ENCODE peak calls at places on chromosomes 5 and 9, in five cellular contexts. Z is neuronal stem cell, Y is trophoblast cell, C is H9, L is mesenchymal stem cell. V is an unnamed sample.

GRCh38 chr9:99588747-99589146 is 232.9 kb upstream of the NR4A3 start:
- DNase-seq in L (no peak), Y (no peak), C (no peak), Z (no peak), V (no peak)

GRCh38 chr9:101711330-101711941 is 27.0 kb downstream of the GRIN3A start:
- DNase-seq in L (no peak), Z (no peak), C (peak; percentile 57), Y (no peak), V (peak; percentile 85)

GRCh38 chr9:131319486-131319885 is 30.0 kb downstream of the PLPP7 start:
- DNase-seq in Z (no peak), Y (no peak), C (no peak), L (no peak), V (no peak)

GRCh38 chr9:124008855-124009834 is 2.4 kb upstream of the LHX2 start:
- DNase-seq in L (no peak), Z (peak; percentile 69), C (peak; percentile 81), Y (no peak), V (no peak)

GRCh38 chr5:116799401-116799800 is 224.8 kb upstream of the SEMA6A start:
- DNase-seq in L (peak; percentile 4), Z (no peak), C (no peak), Y (no peak), V (no peak)

GRCh38 chr5:151631941-151632340 is 40.8 kb upstream of the FAT2 start:
- DNase-seq in Z (no peak), C (no peak), Y (no peak), L (no peak), V (no peak)

GRCh38 chr5:156432830-156433105 is 105.8 kb downstream of the SGCD start:
- DNase-seq in C (no peak), Z (no peak), L (no peak), Y (no peak), V (no peak)

GRCh38 chr5:36728697-36729543 is 122.5 kb downstream of the SLC1A3 start:
- DNase-seq in Z (peak; percentile 61), Y (peak; percentile 16), L (peak; percentile 71), C (no peak), V (no peak)

GRCh38 chr9:18539203-18539602 is 65.2 kb downstream of the ADAMTSL1 start:
- DNase-seq in C (no peak), L (no peak), Z (no peak), Y (no peak), V (no peak)

GRCh38 chr5:167530548-167530947 is 760.9 kb upstream of the WWC1 start:
- DNase-seq in Z (no peak), L (no peak), Y (no peak), C (no peak), V (no peak)

GRCh38 chr5:173602423-173602822 is 14.0 kb downstream of the BOD1 start:
- DNase-seq in Z (no peak), Y (peak; percentile 92), C (no peak), L (peak; percentile 86), V (no peak)

GRCh38 chr9:122897969-122898368 is 7.2 kb downstream of the RC3H2 start:
- DNase-seq in Y (no peak), L (no peak), C (no peak), Z (no peak), V (no peak)

GRCh38 chr5:162067138-162067537 is 435 bp upstream of the GABRG2 start:
- DNase-seq in Y (no peak), C (no peak), Z (no peak), L (no peak), V (no peak)

GRCh38 chr5:32880781-32881180 is 169.7 kb downstream of the NPR3 start:
- DNase-seq in C (no peak), Y (no peak), Z (no peak), L (no peak), V (no peak)

GRCh38 chr5:35269006-35269405 is 38.7 kb upstream of the PRLR start:
- DNase-seq in Z (no peak), Y (peak; percentile 55), L (no peak), C (no peak), V (no peak)

GRCh38 chr9:134295746-134296250 is 30.5 kb upstream of the RXRA start:
- DNase-seq in Y (no peak), C (no peak), L (no peak), Z (no peak), V (no peak)

GRCh38 chr5:173789031-173789920 is 98.9 kb upstream of the CPEB4 start:
- DNase-seq in C (no peak), L (peak; percentile 76), Y (no peak), Z (no peak), V (no peak)

GRCh38 chr9:78383130-78383529 is 86.2 kb downstream of the PSAT1 start:
- DNase-seq in Y (no peak), Z (no peak), C (no peak), L (no peak), V (no peak)

GRCh38 chr5:62343428-62343827 is 37.4 kb downstream of the KIF2A start:
- DNase-seq in C (no peak), L (no peak), Y (no peak), Z (no peak), V (no peak)

GRCh38 chr9:34069831-34070230 is 21.1 kb upstream of the UBAP2 start:
- DNase-seq in Y (no peak), Z (no peak), L (no peak), C (no peak), V (no peak)
- H2BK12ac ChIP-seq in Y (no peak overlapping the region), Z (no peak overlapping the region), L (no peak overlapping the region), C (no peak overlapping the region), V (no peak overlapping the region)

DNA sequence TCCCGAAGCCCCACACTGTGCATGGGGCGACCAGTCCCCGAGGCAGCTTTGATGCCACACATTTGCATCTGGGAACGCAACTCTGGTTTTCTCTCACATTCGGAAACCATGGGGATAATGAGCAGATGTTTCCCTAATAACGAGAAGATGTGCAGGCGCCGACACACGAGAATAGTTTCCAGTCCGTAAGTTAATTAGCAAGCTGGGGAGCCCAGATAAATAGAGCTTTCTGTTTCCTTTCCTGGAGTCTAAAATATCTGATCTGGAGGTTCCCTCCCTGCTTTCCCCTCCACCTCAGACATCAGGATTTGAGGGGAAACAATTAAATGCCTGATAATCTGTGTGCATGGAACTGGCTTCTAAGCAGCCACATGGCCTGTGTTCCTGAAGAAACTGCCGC is 62.7 kb downstream of the PDZD2 start:
- DNase-seq in Y (no peak), L (no peak), Z (no peak), C (no peak), V (no peak)
- H2BK12ac ChIP-seq in Y (no peak overlapping the region), L (no peak overlapping the region), Z (no peak overlapping the region), C (no peak overlapping the region), V (no peak overlapping the region)

GRCh38 chr9:108811944-108812343 is 43.8 kb downstream of the ACTL7B start:
- DNase-seq in Z (no peak), Y (no peak), C (no peak), L (peak; percentile 3), V (no peak)
- H2BK12ac ChIP-seq in Z (no peak overlapping the region), Y (no peak overlapping the region), C (no peak overlapping the region), L (no peak overlapping the region), V (no peak overlapping the region)

DNA sequence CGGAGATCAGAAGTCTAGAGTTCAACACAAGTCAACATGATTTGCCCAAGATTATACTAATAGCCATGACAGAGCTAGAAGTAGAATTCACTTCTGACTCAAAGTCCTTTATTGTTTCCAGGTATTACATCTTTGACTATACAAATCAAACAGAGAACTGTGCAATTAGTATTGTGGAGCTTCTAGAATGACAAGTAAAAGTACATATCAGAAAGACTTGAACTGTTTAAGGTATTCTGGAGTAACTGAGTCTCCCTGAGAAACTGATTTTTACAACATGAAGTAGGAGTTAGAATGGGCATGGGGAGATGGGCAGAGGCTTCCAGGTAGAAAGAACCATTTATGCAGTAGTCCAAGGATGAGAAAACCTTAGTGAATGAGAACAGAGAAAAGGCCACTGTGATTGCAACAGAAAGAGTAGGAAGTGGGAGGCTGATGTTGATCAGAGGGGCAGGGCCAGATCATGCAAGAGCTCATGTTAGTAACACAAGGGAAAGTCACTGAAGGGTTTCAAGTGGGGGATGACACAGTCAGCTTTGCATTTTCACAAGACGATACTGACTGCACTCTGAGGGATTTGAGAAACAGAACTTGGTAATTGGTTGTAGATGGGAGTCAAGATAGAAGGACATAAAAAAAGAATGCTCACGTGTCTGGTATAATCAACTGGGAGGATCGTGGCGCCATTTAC is 280.7 kb downstream of the RFX3 start:
- DNase-seq in Y (no peak), C (no peak), L (peak; percentile 61), Z (no peak), V (no peak)
- H2BK12ac ChIP-seq in Y (no peak overlapping the region), C (no peak overlapping the region), L (no peak overlapping the region), Z (no peak overlapping the region), V (no peak overlapping the region)

DNA sequence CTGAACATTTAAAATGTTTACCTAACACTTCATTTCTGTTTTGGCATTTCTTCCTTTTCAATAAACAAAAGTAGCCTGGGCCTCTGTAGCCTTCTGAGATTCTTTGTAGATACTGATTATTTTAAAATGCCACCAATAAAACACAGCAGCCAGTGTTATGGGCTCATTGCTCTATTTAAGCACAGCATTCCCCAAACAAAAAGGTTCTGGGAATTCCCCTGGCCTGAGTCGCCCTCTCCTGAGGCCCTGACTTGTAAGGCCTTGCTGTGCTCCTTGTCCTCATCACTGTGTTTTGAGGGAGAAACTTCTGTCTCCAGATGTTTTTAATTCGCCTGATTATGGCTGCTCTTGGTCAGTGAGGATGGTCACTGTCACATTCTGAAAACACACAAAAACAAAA is 33.0 kb upstream of the CTXN3 start:
- DNase-seq in Z (no peak), C (no peak), L (peak; percentile 54), Y (no peak), V (peak; percentile 10)
- H2BK12ac ChIP-seq in Z (no peak overlapping the region), C (no peak overlapping the region), L (no peak overlapping the region), Y (no peak overlapping the region), V (no peak overlapping the region)

GRCh38 chr5:147188200-147189108 is 46.4 kb upstream of the STK32A start:
- DNase-seq in Y (peak; percentile 46), C (peak; percentile 38), L (peak; percentile 62), Z (peak; percentile 71), V (peak; percentile 50)
- H2BK12ac ChIP-seq in Y (no peak overlapping the region), C (no peak overlapping the region), L (no peak overlapping the region), Z (no peak overlapping the region), V (no peak overlapping the region)

GRCh38 chr9:93077367-93077766 is 18.6 kb upstream of the CARD19 start:
- DNase-seq in Z (no peak), Y (no peak), L (no peak), C (no peak), V (no peak)

GRCh38 chr9:93077811-93078210 is 18.2 kb upstream of the CARD19 start:
- DNase-seq in L (no peak), Y (no peak), Z (no peak), C (no peak), V (no peak)

GRCh38 chr9:93076101-93076791 is 17.7 kb downstream of the SUSD3 start:
- DNase-seq in C (no peak), Z (no peak), Y (no peak), L (no peak), V (no peak)

GRCh38 chr9:93079371-93079770 is 16.6 kb upstream of the CARD19 start:
- DNase-seq in Y (no peak), Z (no peak), L (no peak), C (no peak), V (no peak)

DNA sequence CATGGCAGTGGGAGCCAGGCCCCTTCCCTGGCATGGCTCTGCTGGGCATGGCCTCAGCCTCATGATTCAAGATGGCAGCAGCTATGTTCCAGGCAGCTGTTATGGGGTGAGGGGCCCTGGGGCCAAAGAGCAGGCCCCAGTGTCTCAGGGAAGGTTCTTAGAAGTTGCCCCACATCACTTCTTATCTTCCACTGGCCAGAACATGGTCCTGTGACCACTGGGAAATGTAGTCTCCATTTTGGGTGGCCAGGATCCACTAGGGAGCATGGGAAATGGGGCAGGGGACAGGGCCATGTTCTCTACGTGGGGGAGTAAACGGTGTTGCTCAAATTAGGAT is 18.3 kb downstream of the SUSD3 start:
- DNase-seq in Z (no peak), C (no peak), Y (no peak), L (no peak), V (no peak)
- H2BK12ac ChIP-seq in Z (no peak overlapping the region), C (no peak overlapping the region), Y (no peak overlapping the region), L (no peak overlapping the region), V (no peak overlapping the region)

GRCh38 chr9:112247090-112247489 is 72.0 kb upstream of the SUSD1 start:
- DNase-seq in L (no peak), C (no peak), Z (no peak), Y (no peak), V (no peak)
- H2BK12ac ChIP-seq in L (no peak overlapping the region), C (no peak overlapping the region), Z (no peak overlapping the region), Y (no peak overlapping the region), V (no peak overlapping the region)